ENCODE peak calls at places on chromosomes 5 and 9, in six cellular contexts. I is brain microvascular endothelial cell; Q is IMR-90; E is Peyer's patch; K is CD4-positive, alpha-beta memory T cell; F is PC-9. S is an unnamed sample.

GRCh38 chr5:90786756-90787155 is 228.2 kb downstream of the ADGRV1 start:
- DNase-seq in I (no peak), Q (no peak), E (no peak), K (no peak), F (no peak), S (no peak)

GRCh38 chr5:132430736-132431135 is 59.8 kb downstream of the IRF1 start:
- DNase-seq in I (no peak), Q (no peak), E (no peak), K (no peak), F (no peak), S (no peak)

GRCh38 chr9:121344062-121344696 is 25.9 kb downstream of the STOM start:
- DNase-seq in I (no peak), Q (no peak), E (no peak), K (no peak), F (no peak), S (no peak)

GRCh38 chr9:35070823-35071813 is 1.3 kb downstream of the VCP start:
- DNase-seq in I (peak; percentile 9), Q (peak; percentile 46), E (no peak), K (no peak), F (no peak), S (no peak)

GRCh38 chr5:134530375-134531077 is 5.1 kb downstream of the JADE2 start:
- DNase-seq in I (no peak), Q (peak; percentile 76), E (no peak), K (no peak), F (no peak), S (no peak)

GRCh38 chr5:170266570-170267379 is 30.8 kb downstream of the LCP2 start:
- DNase-seq in I (no peak), Q (no peak), E (no peak), K (peak; percentile 85), F (no peak), S (peak; percentile 42)

GRCh38 chr5:146906803-146907202 is 28.2 kb upstream of the PPP2R2B start:
- DNase-seq in I (no peak), Q (no peak), E (no peak), K (no peak), F (no peak), S (no peak)

GRCh38 chr9:98554752-98555151 is 154.0 kb downstream of the GABBR2 start:
- DNase-seq in I (no peak), Q (no peak), E (no peak), K (no peak), F (no peak), S (no peak)

GRCh38 chr5:132425009-132425937 is 55.8 kb downstream of the SLC22A5 start:
- DNase-seq in I (peak; percentile 86), Q (peak; percentile 95), E (peak; percentile 90), K (peak; percentile 92), F (peak; percentile 54), S (peak; percentile 89)

GRCh38 chr9:38700695-38701094 is 19.2 kb downstream of the FAM240B start:
- DNase-seq in I (peak; percentile 38), Q (peak; percentile 8), E (no peak), K (no peak), F (no peak), S (no peak)

GRCh38 chr9:116796669-116797068 is 109.6 kb downstream of the TRIM32 start:
- DNase-seq in I (no peak), Q (no peak), E (no peak), K (no peak), F (no peak), S (no peak)

GRCh38 chr5:80208337-80208736 is 47.5 kb downstream of the SERINC5 start:
- DNase-seq in I (no peak), Q (no peak), E (no peak), K (no peak), F (no peak), S (no peak)

GRCh38 chr9:99725852-99726251 is 95.8 kb upstream of the NR4A3 start:
- DNase-seq in I (no peak), Q (no peak), E (no peak), K (no peak), F (no peak), S (no peak)

GRCh38 chr9:16921855-16922254 is 51.4 kb upstream of the BNC2 start:
- DNase-seq in I (no peak), Q (no peak), E (no peak), K (no peak), F (peak; percentile 77), S (no peak)

GRCh38 chr9:80605793-80606192 is 1034.0 kb downstream of the TLE4 start:
- DNase-seq in I (no peak), Q (peak; percentile 31), E (no peak), K (no peak), F (no peak), S (no peak)

GRCh38 chr5:9431496-9432258 is 114.2 kb downstream of the SEMA5A start:
- DNase-seq in I (peak; percentile 15), Q (peak; percentile 81), E (no peak), K (no peak), F (no peak), S (no peak)

GRCh38 chr5:140146523-140146842 is 20.7 kb downstream of the IGIP start:
- DNase-seq in I (no peak), Q (no peak), E (no peak), K (no peak), F (no peak), S (no peak)

GRCh38 chr5:175696139-175696854 is 38.4 kb downstream of the HRH2 start:
- DNase-seq in I (peak; percentile 24), Q (no peak), E (peak; percentile 45), K (peak; percentile 66), F (no peak), S (peak; percentile 65)
- H3K27ac ChIP-seq in I (no peak overlapping the region), Q (no peak overlapping the region), E (peak overlapping the region; percentile 19), K (no peak overlapping the region), F (no peak overlapping the region), S (no peak overlapping the region)

GRCh38 chr9:694499-695154 is 146.9 kb upstream of the DMRT1 start:
- DNase-seq in I (peak; percentile 92), Q (peak; percentile 93), E (no peak), K (no peak), F (peak; percentile 91), S (no peak)
- H3K4me3 ChIP-seq in I (peak overlapping the region; percentile 24), Q (peak overlapping the region; percentile 49), E (no peak overlapping the region), K (no peak overlapping the region), F (no peak overlapping the region), S (no peak overlapping the region)

GRCh38 chr5:6236170-6236793 is 142.1 kb downstream of the MED10 start:
- DNase-seq in I (no peak), Q (no peak), E (no peak), K (no peak), F (peak; percentile 75), S (no peak)
- H3K27ac ChIP-seq in I (no peak overlapping the region), Q (no peak overlapping the region), E (no peak overlapping the region), K (no peak overlapping the region), F (peak overlapping the region; percentile 78), S (no peak overlapping the region)

GRCh38 chr5:141697586-141697985 is 15.6 kb upstream of the ARAP3 start:
- DNase-seq in I (no peak), Q (no peak), E (no peak), K (no peak), F (no peak), S (no peak)

GRCh38 chr5:141704782-141705297 is 22.8 kb upstream of the ARAP3 start:
- DNase-seq in I (no peak), Q (no peak), E (no peak), K (no peak), F (no peak), S (no peak)

GRCh38 chr5:141705503-141705902 is 23.5 kb upstream of the ARAP3 start:
- DNase-seq in I (no peak), Q (no peak), E (no peak), K (no peak), F (no peak), S (no peak)

GRCh38 chr5:141703133-141703561 is 21.1 kb upstream of the ARAP3 start:
- DNase-seq in I (no peak), Q (no peak), E (no peak), K (no peak), F (no peak), S (no peak)

GRCh38 chr5:141701341-141702119 is 19.5 kb upstream of the ARAP3 start:
- DNase-seq in I (no peak), Q (no peak), E (peak; percentile 16), K (no peak), F (no peak), S (no peak)
- H3K4me3 ChIP-seq in I (no peak overlapping the region), Q (no peak overlapping the region), E (no peak overlapping the region), K (no peak overlapping the region), F (no peak overlapping the region), S (peak overlapping the region; percentile 16)

DNA sequence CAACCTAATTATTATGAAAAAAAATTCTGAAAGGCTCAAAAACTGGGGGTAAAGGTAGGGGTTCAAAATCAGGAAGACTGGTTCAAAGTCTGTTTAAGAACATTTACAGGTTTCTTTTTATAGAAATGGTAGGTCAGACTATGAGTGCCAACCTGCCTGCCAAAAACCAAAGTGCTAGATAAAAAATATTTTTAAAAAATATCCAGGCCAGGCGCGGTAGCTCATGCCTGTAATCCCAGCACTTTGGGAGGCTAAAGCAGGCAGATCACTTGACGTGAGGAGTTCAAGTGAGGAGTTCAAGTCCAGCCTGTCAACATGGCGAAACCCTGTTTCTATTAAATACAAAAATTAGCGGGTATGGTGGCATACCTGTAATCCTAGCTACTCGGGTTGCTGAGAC is 67.0 kb downstream of the NR3C1 start:
- DNase-seq in I (no peak), Q (no peak), E (no peak), K (no peak), F (no peak), S (no peak)
- H3K27ac ChIP-seq in I (no peak overlapping the region), Q (no peak overlapping the region), E (no peak overlapping the region), K (no peak overlapping the region), F (no peak overlapping the region), S (no peak overlapping the region)

GRCh38 chr9:86061972-86062739 is 37.2 kb downstream of the GOLM1 start:
- DNase-seq in I (no peak), Q (no peak), E (no peak), K (no peak), F (no peak), S (no peak)
- H3K4me3 ChIP-seq in I (no peak overlapping the region), Q (no peak overlapping the region), E (no peak overlapping the region), K (no peak overlapping the region), F (no peak overlapping the region), S (no peak overlapping the region)

DNA sequence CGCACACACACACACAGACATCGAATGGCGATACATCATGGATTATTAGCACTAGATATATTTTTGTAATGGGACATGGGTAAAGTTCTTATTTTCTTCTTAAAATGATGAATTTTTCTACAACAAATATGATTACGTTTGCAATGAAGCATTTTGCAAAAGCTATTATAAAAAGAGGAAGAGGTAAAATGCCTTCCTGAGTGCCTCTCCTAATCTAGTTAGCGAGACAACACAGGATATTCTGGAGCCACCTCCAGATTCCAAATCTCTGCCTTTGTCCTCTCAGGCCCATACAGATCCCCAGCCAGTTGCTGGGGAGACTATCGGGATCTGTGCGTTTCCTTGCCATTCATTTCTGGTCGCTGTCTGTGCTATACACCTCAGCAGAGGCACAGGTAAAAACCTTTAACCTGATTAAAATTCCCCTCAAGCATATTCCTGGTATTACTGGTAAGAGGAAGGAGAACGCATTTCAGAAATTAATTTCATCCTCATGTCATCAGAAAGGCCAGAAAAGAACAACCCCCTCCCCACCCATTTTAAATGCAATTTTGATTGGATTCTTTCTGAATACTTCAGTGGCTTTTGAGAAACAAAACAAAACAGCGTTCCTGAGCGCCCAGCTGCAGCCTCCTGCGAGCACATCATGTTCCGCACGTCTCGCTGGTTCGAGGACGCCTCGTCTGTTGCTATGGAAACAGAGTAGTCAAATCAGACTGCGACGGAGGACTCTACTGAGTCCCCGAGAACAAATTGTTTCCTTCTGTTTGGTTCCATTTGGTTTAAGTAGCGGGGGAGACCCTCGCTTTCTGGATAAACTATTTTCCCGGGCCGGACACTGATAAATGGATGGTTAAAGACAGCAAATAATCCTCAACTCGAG is 69.3 kb downstream of the SLC28A3 start:
- DNase-seq in I (peak; percentile 84), Q (peak; percentile 69), E (peak; percentile 85), K (no peak), F (no peak), S (no peak)
- H3K27ac ChIP-seq in I (no peak overlapping the region), Q (no peak overlapping the region), E (peak overlapping the region; percentile 49), K (no peak overlapping the region), F (no peak overlapping the region), S (no peak overlapping the region)